ENCODE peak calls at places on chromosomes 6 and 20, in six cellular contexts. One of them, this sample, is unnamed.

GRCh38 chr6:89977808-89978748 is 83.8 kb downstream of the GJA10 start:
- DNase-seq in A673: peak; percentile 92
- DNase-seq in stomach: no peak
- DNase-seq in nephron progenitor cell: no peak
- DNase-seq in progenitor cell of endocrine pancreas: no peak
- DNase-seq in vagina: no peak
- DNase-seq in this sample: no peak

GRCh38 chr20:16423311-16424212 is 149.7 kb downstream of the KIF16B start:
- DNase-seq in stomach: no peak
- DNase-seq in vagina: no peak
- DNase-seq in progenitor cell of endocrine pancreas: no peak
- DNase-seq in A673: no peak
- DNase-seq in nephron progenitor cell: no peak
- DNase-seq in this sample: no peak

GRCh38 chr6:84762220-84762940 is 2.0 kb downstream of the TBX18 start:
- DNase-seq in vagina: no peak
- DNase-seq in stomach: no peak
- DNase-seq in progenitor cell of endocrine pancreas: no peak
- DNase-seq in A673: peak; percentile 41
- DNase-seq in nephron progenitor cell: peak; percentile 50
- DNase-seq in this sample: no peak

GRCh38 chr20:1469925-1470571 is 3.4 kb upstream of the NSFL1C start:
- DNase-seq in progenitor cell of endocrine pancreas: peak; percentile 65
- DNase-seq in A673: peak; percentile 90
- DNase-seq in nephron progenitor cell: peak; percentile 81
- DNase-seq in stomach: peak; percentile 88
- DNase-seq in vagina: peak; percentile 91
- DNase-seq in this sample: peak; percentile 32

GRCh38 chr6:37049990-37050853 is 44.8 kb downstream of the FGD2 start:
- DNase-seq in progenitor cell of endocrine pancreas: no peak
- DNase-seq in nephron progenitor cell: no peak
- DNase-seq in vagina: no peak
- DNase-seq in A673: no peak
- DNase-seq in stomach: peak; percentile 58
- DNase-seq in this sample: no peak

GRCh38 chr6:165049362-165049761 is 260.0 kb downstream of the C6orf118 start:
- DNase-seq in progenitor cell of endocrine pancreas: no peak
- DNase-seq in nephron progenitor cell: peak; percentile 65
- DNase-seq in A673: peak; percentile 45
- DNase-seq in vagina: no peak
- DNase-seq in stomach: no peak
- DNase-seq in this sample: no peak

GRCh38 chr20:38430679-38431325 is 4.3 kb downstream of the SNHG17 start:
- DNase-seq in A673: no peak
- DNase-seq in stomach: no peak
- DNase-seq in progenitor cell of endocrine pancreas: no peak
- DNase-seq in vagina: no peak
- DNase-seq in nephron progenitor cell: no peak
- DNase-seq in this sample: no peak

GRCh38 chr6:112466378-112467151 is 119.4 kb downstream of the RFPL4B start:
- DNase-seq in vagina: no peak
- DNase-seq in A673: peak; percentile 23
- DNase-seq in nephron progenitor cell: no peak
- DNase-seq in progenitor cell of endocrine pancreas: no peak
- DNase-seq in stomach: no peak
- DNase-seq in this sample: no peak

GRCh38 chr6:45423901-45424627 is 46.3 kb upstream of the SUPT3H start:
- DNase-seq in progenitor cell of endocrine pancreas: peak; percentile 11
- DNase-seq in vagina: no peak
- DNase-seq in nephron progenitor cell: peak; percentile 45
- DNase-seq in A673: no peak
- DNase-seq in stomach: peak; percentile 36
- DNase-seq in this sample: no peak

GRCh38 chr20:38883081-38883980 is 42.9 kb upstream of the FAM83D start:
- DNase-seq in vagina: no peak
- DNase-seq in A673: no peak
- DNase-seq in stomach: no peak
- DNase-seq in progenitor cell of endocrine pancreas: no peak
- DNase-seq in nephron progenitor cell: no peak
- DNase-seq in this sample: no peak

GRCh38 chr6:436308-437041 is 44.9 kb downstream of the IRF4 start:
- DNase-seq in nephron progenitor cell: no peak
- DNase-seq in stomach: no peak
- DNase-seq in progenitor cell of endocrine pancreas: no peak
- DNase-seq in A673: no peak
- DNase-seq in vagina: peak; percentile 52
- DNase-seq in this sample: no peak

GRCh38 chr6:35496036-35496850 is 636 bp downstream of the TEAD3 start:
- DNase-seq in nephron progenitor cell: peak; percentile 65
- DNase-seq in stomach: peak; percentile 54
- DNase-seq in progenitor cell of endocrine pancreas: peak; percentile 46
- DNase-seq in vagina: no peak
- DNase-seq in A673: peak; percentile 63
- DNase-seq in this sample: peak; percentile 65

GRCh38 chr20:63121246-63121645 is 94.7 kb downstream of the YTHDF1 start:
- DNase-seq in stomach: no peak
- DNase-seq in vagina: no peak
- DNase-seq in A673: no peak
- DNase-seq in progenitor cell of endocrine pancreas: no peak
- DNase-seq in nephron progenitor cell: no peak
- DNase-seq in this sample: no peak

GRCh38 chr6:15259766-15260098 is 13.9 kb downstream of the JARID2 start:
- DNase-seq in A673: no peak
- DNase-seq in progenitor cell of endocrine pancreas: no peak
- DNase-seq in vagina: no peak
- DNase-seq in nephron progenitor cell: no peak
- DNase-seq in stomach: no peak
- DNase-seq in this sample: no peak

GRCh38 chr6:107435798-107436197 is 23.6 kb downstream of the PDSS2 start:
- DNase-seq in stomach: no peak
- DNase-seq in A673: no peak
- DNase-seq in vagina: no peak
- DNase-seq in nephron progenitor cell: no peak
- DNase-seq in progenitor cell of endocrine pancreas: no peak
- DNase-seq in this sample: no peak

GRCh38 chr6:112118034-112118433 is 30.6 kb downstream of the FAM229B start:
- DNase-seq in stomach: no peak
- DNase-seq in A673: no peak
- DNase-seq in nephron progenitor cell: no peak
- DNase-seq in vagina: no peak
- DNase-seq in progenitor cell of endocrine pancreas: no peak
- DNase-seq in this sample: no peak

GRCh38 chr6:11685411-11686093 is 93.1 kb downstream of the ADTRP start:
- DNase-seq in vagina: no peak
- DNase-seq in A673: peak; percentile 9
- DNase-seq in stomach: no peak
- DNase-seq in progenitor cell of endocrine pancreas: no peak
- DNase-seq in nephron progenitor cell: no peak
- DNase-seq in this sample: no peak

GRCh38 chr20:62162765-62163484 is 19.4 kb downstream of the SS18L1 start:
- DNase-seq in A673: no peak
- DNase-seq in nephron progenitor cell: no peak
- DNase-seq in progenitor cell of endocrine pancreas: no peak
- DNase-seq in vagina: no peak
- DNase-seq in stomach: no peak
- DNase-seq in this sample: no peak

GRCh38 chr6:142207265-142207877 is 60.3 kb downstream of the VTA1 start:
- DNase-seq in nephron progenitor cell: peak; percentile 48
- DNase-seq in vagina: no peak
- DNase-seq in progenitor cell of endocrine pancreas: peak; percentile 20
- DNase-seq in stomach: peak; percentile 60
- DNase-seq in A673: peak; percentile 79
- DNase-seq in this sample: no peak

GRCh38 chr6:111631930-111632460 is 26.3 kb upstream of the TRAF3IP2 start:
- DNase-seq in nephron progenitor cell: peak; percentile 54
- DNase-seq in stomach: no peak
- DNase-seq in A673: peak; percentile 26
- DNase-seq in progenitor cell of endocrine pancreas: no peak
- DNase-seq in vagina: no peak
- DNase-seq in this sample: no peak

GRCh38 chr6:68975064-68975463 is 340.0 kb downstream of the ADGRB3 start:
- DNase-seq in stomach: no peak
- DNase-seq in progenitor cell of endocrine pancreas: no peak
- DNase-seq in vagina: no peak
- DNase-seq in nephron progenitor cell: no peak
- DNase-seq in A673: peak; percentile 67
- DNase-seq in this sample: no peak

GRCh38 chr6:38012573-38012972 is 193.0 kb downstream of the ZFAND3 start:
- DNase-seq in A673: peak; percentile 60
- DNase-seq in progenitor cell of endocrine pancreas: no peak
- DNase-seq in stomach: no peak
- DNase-seq in nephron progenitor cell: peak; percentile 21
- DNase-seq in vagina: no peak
- DNase-seq in this sample: no peak

GRCh38 chr20:15900443-15900842 is 672.8 kb downstream of the KIF16B start:
- DNase-seq in stomach: no peak
- DNase-seq in progenitor cell of endocrine pancreas: no peak
- DNase-seq in vagina: no peak
- DNase-seq in A673: no peak
- DNase-seq in nephron progenitor cell: no peak
- DNase-seq in this sample: no peak

GRCh38 chr20:3209946-3210317 is 634 bp downstream of the ITPA start:
- DNase-seq in progenitor cell of endocrine pancreas: no peak
- DNase-seq in vagina: no peak
- DNase-seq in stomach: no peak
- DNase-seq in A673: no peak
- DNase-seq in nephron progenitor cell: no peak
- DNase-seq in this sample: no peak

GRCh38 chr6:70277480-70277879 is 25.4 kb downstream of the COL9A1 start:
- DNase-seq in stomach: no peak
- DNase-seq in progenitor cell of endocrine pancreas: no peak
- DNase-seq in vagina: no peak
- DNase-seq in A673: peak; percentile 77
- DNase-seq in nephron progenitor cell: no peak
- DNase-seq in this sample: no peak

GRCh38 chr20:46977204-46977603 is 82.6 kb downstream of the EYA2 start:
- DNase-seq in stomach: no peak
- DNase-seq in nephron progenitor cell: no peak
- DNase-seq in progenitor cell of endocrine pancreas: no peak
- DNase-seq in A673: no peak
- DNase-seq in vagina: no peak
- DNase-seq in this sample: no peak

GRCh38 chr6:154754152-154754551 is 20.9 kb downstream of the SCAF8 start:
- DNase-seq in progenitor cell of endocrine pancreas: no peak
- DNase-seq in vagina: no peak
- DNase-seq in nephron progenitor cell: no peak
- DNase-seq in A673: no peak
- DNase-seq in stomach: no peak
- DNase-seq in this sample: no peak

GRCh38 chr6:34295721-34296120 is 46.9 kb upstream of the SMIM29 start:
- DNase-seq in A673: no peak
- DNase-seq in progenitor cell of endocrine pancreas: no peak
- DNase-seq in vagina: no peak
- DNase-seq in stomach: no peak
- DNase-seq in nephron progenitor cell: no peak
- DNase-seq in this sample: no peak

GRCh38 chr6:26232950-26233607 is 131.9 kb upstream of the BTN3A2 start:
- DNase-seq in stomach: no peak
- DNase-seq in progenitor cell of endocrine pancreas: no peak
- DNase-seq in vagina: no peak
- DNase-seq in A673: peak; percentile 68
- DNase-seq in nephron progenitor cell: no peak
- DNase-seq in this sample: no peak

GRCh38 chr20:53950031-53950430 is 120.4 kb downstream of the BCAS1 start:
- DNase-seq in progenitor cell of endocrine pancreas: no peak
- DNase-seq in A673: peak; percentile 60
- DNase-seq in stomach: no peak
- DNase-seq in vagina: no peak
- DNase-seq in nephron progenitor cell: no peak
- DNase-seq in this sample: no peak

GRCh38 chr6:42564496-42564890 is 664 bp downstream of the UBR2 start:
- DNase-seq in A673: no peak
- DNase-seq in nephron progenitor cell: no peak
- DNase-seq in vagina: no peak
- DNase-seq in stomach: peak; percentile 55
- DNase-seq in progenitor cell of endocrine pancreas: no peak
- DNase-seq in this sample: no peak

GRCh38 chr20:50191566-50192363 is 1.1 kb downstream of the CEBPB start:
- DNase-seq in A673: peak; percentile 75
- DNase-seq in stomach: peak; percentile 47
- DNase-seq in progenitor cell of endocrine pancreas: peak; percentile 68
- DNase-seq in nephron progenitor cell: peak; percentile 75
- DNase-seq in vagina: no peak
- DNase-seq in this sample: peak; percentile 73
- TF ChIP-seq CTCF in A673: peak; percentile 33
- TF ChIP-seq CTCF in stomach: no peak
- TF ChIP-seq CTCF in progenitor cell of endocrine pancreas: peak; percentile 69
- TF ChIP-seq CTCF in nephron progenitor cell: no peak
- TF ChIP-seq CTCF in vagina: peak; percentile 17
- TF ChIP-seq CTCF in this sample: peak; percentile 42

DNA sequence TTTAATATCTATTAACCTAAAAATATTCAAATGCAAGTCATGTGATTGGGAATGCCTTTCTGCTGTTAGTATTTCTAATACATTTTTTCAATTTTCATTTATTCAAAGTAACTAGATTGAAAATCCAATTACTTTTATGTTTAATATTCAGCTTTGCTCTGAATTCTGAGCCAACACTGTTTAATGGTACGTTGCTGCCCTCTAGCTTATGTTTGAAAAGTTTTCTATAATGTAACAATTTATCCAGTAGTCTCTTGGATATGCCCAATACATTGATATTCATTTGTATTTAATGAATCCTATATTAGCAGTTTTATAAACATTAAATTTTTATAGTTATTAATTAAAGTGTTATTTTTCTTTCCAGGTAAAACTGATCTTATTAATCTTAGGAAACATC is 47.4 kb downstream of the LGSN start:
- DNase-seq in stomach: no peak
- DNase-seq in progenitor cell of endocrine pancreas: no peak
- DNase-seq in nephron progenitor cell: no peak
- DNase-seq in vagina: no peak
- DNase-seq in A673: peak; percentile 60
- DNase-seq in this sample: no peak
- TF ChIP-seq CTCF in stomach: no peak
- TF ChIP-seq CTCF in progenitor cell of endocrine pancreas: peak; percentile 80
- TF ChIP-seq CTCF in nephron progenitor cell: peak; percentile 53
- TF ChIP-seq CTCF in vagina: no peak
- TF ChIP-seq CTCF in A673: peak; percentile 63
- TF ChIP-seq CTCF in this sample: peak; percentile 51

GRCh38 chr6:135212020-135212806 is 31.1 kb downstream of the MYB start:
- DNase-seq in A673: peak; percentile 40
- DNase-seq in progenitor cell of endocrine pancreas: no peak
- DNase-seq in nephron progenitor cell: no peak
- DNase-seq in stomach: no peak
- DNase-seq in vagina: no peak
- DNase-seq in this sample: no peak
- TF ChIP-seq CTCF in A673: no peak
- TF ChIP-seq CTCF in progenitor cell of endocrine pancreas: no peak
- TF ChIP-seq CTCF in nephron progenitor cell: no peak
- TF ChIP-seq CTCF in stomach: no peak
- TF ChIP-seq CTCF in vagina: no peak
- TF ChIP-seq CTCF in this sample: no peak

DNA sequence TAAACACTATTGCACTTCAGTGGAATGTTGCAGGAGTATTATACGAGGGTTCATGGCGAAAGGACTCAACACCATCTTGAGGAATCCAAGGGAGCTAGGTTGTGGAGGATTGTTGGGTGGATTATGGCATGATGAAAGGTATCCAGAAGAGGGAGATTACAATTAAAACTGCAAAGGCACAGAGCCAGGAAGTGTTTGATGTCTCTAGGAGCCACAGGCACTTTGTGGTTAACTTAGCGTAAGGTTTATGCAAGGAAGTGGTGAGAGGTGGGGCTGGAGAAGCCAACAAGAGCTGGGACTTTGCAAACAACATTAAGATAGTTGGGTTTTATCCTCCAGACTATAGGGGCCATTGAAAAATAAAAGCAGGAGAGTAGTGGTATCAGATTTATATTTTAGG is 86.6 kb upstream of the TPD52L1 start:
- DNase-seq in nephron progenitor cell: no peak
- DNase-seq in progenitor cell of endocrine pancreas: no peak
- DNase-seq in vagina: no peak
- DNase-seq in A673: no peak
- DNase-seq in stomach: no peak
- DNase-seq in this sample: no peak
- TF ChIP-seq CTCF in nephron progenitor cell: no peak
- TF ChIP-seq CTCF in progenitor cell of endocrine pancreas: no peak
- TF ChIP-seq CTCF in vagina: no peak
- TF ChIP-seq CTCF in A673: no peak
- TF ChIP-seq CTCF in stomach: no peak
- TF ChIP-seq CTCF in this sample: no peak

This sample was measured in mesothelial cell of epicardium.